ENCODE peak calls at places on chromosome 19, in eight cellular contexts. B is CD8-positive, alpha-beta memory T cell; O is colonic mucosa; G is esophagus squamous epithelium; Z is mesendoderm; Y is lower lobe of right lung; C is thoracic aorta; T is stomach. J is an unnamed sample.

GRCh38 chr19:927044-927706 is 1.3 kb downstream of the ARID3A start:
- DNase-seq in B (no peak), C (no peak), G (no peak), Y (peak; percentile 90), Z (peak; percentile 67), O (no peak), T (peak; percentile 55), J (peak; percentile 78)

GRCh38 chr19:42563352-42564210 is 31.1 kb downstream of the CEACAM8 start:
- DNase-seq in C (no peak), Y (no peak), G (no peak), B (no peak), O (peak; percentile 40), Z (peak; percentile 76), T (peak; percentile 29), J (no peak)

GRCh38 chr19:4057913-4058695 is 8.6 kb downstream of the ZBTB7A start:
- DNase-seq in C (peak; percentile 84), Z (peak; percentile 74), G (no peak), T (peak; percentile 81), O (peak; percentile 84), B (no peak), Y (peak; percentile 92), J (peak; percentile 95)

GRCh38 chr19:50327461-50328256 is 1.5 kb downstream of the KCNC3 start:
- DNase-seq in C (no peak), Y (no peak), Z (no peak), O (no peak), T (no peak), B (no peak), G (no peak), J (no peak)

GRCh38 chr19:16594131-16594586 is 21.9 kb upstream of the SLC35E1 start:
- DNase-seq in B (peak; percentile 64), Y (no peak), T (no peak), Z (no peak), C (no peak), O (no peak), G (no peak), J (peak; percentile 76)

GRCh38 chr19:23699521-23699860 is 12.5 kb upstream of the ZNF675 start:
- DNase-seq in Y (no peak), B (no peak), Z (peak; percentile 36), T (no peak), O (no peak), G (no peak), C (no peak), J (no peak)

GRCh38 chr19:10214784-10215183 is 16.3 kb downstream of the S1PR2 start:
- DNase-seq in G (no peak), O (no peak), Z (peak; percentile 54), C (no peak), T (no peak), B (no peak), Y (no peak), J (no peak)

GRCh38 chr19:42412661-42413076 is 14.5 kb downstream of the LIPE start:
- DNase-seq in T (no peak), C (no peak), Z (no peak), Y (no peak), G (no peak), B (no peak), O (no peak), J (no peak)

GRCh38 chr19:2315818-2316353 is 7.9 kb upstream of the LINGO3 start:
- DNase-seq in Z (peak; percentile 68), B (no peak), T (peak; percentile 65), G (no peak), Y (peak; percentile 88), O (peak; percentile 59), C (no peak), J (peak; percentile 85)

GRCh38 chr19:12792048-12792852 is 964 bp downstream of the JUNB start:
- DNase-seq in T (peak; percentile 77), Y (peak; percentile 90), O (peak; percentile 78), Z (peak; percentile 84), C (no peak), G (no peak), B (peak; percentile 72), J (peak; percentile 95)

GRCh38 chr19:16541526-16542044 is 652 bp downstream of the CHERP start:
- DNase-seq in B (no peak), C (no peak), O (no peak), T (no peak), G (no peak), Z (no peak), Y (no peak), J (no peak)

GRCh38 chr19:13042443-13043130 is 47.3 kb downstream of the NFIX start:
- DNase-seq in Y (no peak), C (no peak), G (no peak), T (no peak), O (no peak), Z (no peak), B (no peak), J (no peak)

GRCh38 chr19:294819-295686 is 3.9 kb upstream of the PLPP2 start:
- DNase-seq in C (no peak), T (peak; percentile 68), O (peak; percentile 42), Z (peak; percentile 55), G (no peak), Y (peak; percentile 67), B (peak; percentile 15), J (no peak)

GRCh38 chr19:42032428-42032827 is 37.6 kb downstream of the GRIK5 start:
- DNase-seq in T (no peak), Z (peak; percentile 18), B (no peak), C (no peak), O (no peak), Y (no peak), G (no peak), J (no peak)

GRCh38 chr19:584240-585001 is 5.3 kb upstream of the HCN2 start:
- DNase-seq in T (peak; percentile 56), O (no peak), G (no peak), Z (peak; percentile 68), B (peak; percentile 58), Y (no peak), C (no peak), J (peak; percentile 86)

GRCh38 chr19:54674021-54674617 is 11.3 kb downstream of the LILRB4 start:
- DNase-seq in Z (peak; percentile 31), O (no peak), G (no peak), C (no peak), Y (no peak), T (no peak), B (no peak), J (no peak)

GRCh38 chr19:4916292-4917082 is 7.2 kb downstream of the UHRF1 start:
- DNase-seq in B (peak; percentile 47), Z (no peak), Y (no peak), O (no peak), T (no peak), G (no peak), C (no peak), J (peak; percentile 44)

GRCh38 chr19:45340232-45340898 is at the start of gene KLC3:
- DNase-seq in T (peak; percentile 75), Y (peak; percentile 59), O (peak; percentile 63), Z (peak; percentile 43), G (no peak), C (no peak), B (peak; percentile 24), J (peak; percentile 84)

GRCh38 chr19:55179570-55180484 is at the start of gene SYT5:
- DNase-seq in O (peak; percentile 62), Z (peak; percentile 55), Y (no peak), G (no peak), B (peak; percentile 42), T (peak; percentile 40), C (no peak), J (no peak)

GRCh38 chr19:31334101-31334848 is 15.0 kb downstream of the TSHZ3 start:
- DNase-seq in O (no peak), B (no peak), T (no peak), G (no peak), Z (no peak), C (no peak), Y (no peak), J (no peak)

DNA sequence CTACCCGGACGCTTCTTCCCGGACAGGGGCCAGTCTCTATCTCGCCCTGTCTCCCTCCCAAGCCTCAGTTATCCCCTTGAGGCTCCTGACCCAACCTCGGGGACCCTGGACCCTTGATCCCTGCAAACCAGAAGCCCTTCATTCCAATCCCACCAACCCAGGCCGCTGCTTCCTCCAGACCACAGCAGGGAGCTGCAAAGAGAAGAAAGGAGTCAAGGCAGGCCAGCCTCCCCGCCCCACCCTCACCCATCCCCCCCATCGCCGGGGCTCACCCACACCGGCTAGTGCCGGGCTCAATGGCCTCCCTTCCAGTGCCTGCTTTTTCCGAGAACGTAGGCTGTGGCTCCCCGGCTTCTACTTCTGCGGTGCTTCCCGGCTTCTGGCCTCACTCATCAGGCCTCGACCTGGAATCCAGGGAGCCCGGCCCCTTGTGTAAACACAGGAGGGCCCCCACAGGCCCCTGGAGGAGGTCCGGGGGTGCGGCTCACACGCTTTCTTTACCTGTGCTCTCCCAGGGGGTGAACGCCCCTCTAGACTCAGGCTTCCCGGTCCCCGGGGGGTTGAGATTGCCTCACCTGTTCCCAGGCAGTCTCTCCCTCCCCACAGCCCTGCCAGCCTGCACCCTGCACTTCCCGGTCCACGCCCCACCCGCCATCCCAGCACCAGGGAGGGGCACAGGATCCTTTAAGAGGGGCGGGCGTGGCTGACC is at the start of gene FAM83E:
- DNase-seq in O (peak; percentile 98), G (no peak), Y (peak; percentile 92), B (no peak), T (peak; percentile 90), C (no peak), Z (peak; percentile 78), J (peak; percentile 89)
- H3K4me3 ChIP-seq in O (peak within 1 kb of the TSS; percentile 51), G (peak within 1 kb of the TSS; percentile 96), Y (peak within 1 kb of the TSS; percentile 48), B (no peak within 1 kb of the TSS), T (peak within 1 kb of the TSS; percentile 30), C (no peak within 1 kb of the TSS), Z (no peak within 1 kb of the TSS), J (peak within 1 kb of the TSS; percentile 75)

DNA sequence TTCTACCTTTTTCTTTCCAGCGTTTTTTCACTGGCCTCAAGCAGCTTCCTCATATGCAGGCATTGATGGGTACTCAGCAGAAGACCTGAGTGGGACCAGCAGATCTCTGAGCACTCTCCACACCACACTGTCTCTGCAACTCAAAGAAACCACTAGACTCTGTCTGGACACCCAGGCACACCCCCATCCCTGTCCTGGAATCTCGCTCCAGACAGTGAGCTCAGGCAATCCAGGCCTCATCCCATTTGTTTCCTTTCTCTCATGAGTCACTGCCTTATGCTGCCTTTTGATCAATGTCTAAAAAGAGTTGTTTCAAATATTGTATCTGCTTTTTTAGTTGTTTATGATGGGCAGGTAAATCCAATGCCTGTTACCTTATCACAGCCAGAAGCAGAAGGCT is 19.7 kb upstream of the POP4 start:
- DNase-seq in O (no peak), Y (no peak), B (no peak), G (no peak), T (no peak), C (no peak), Z (no peak), J (no peak)
- H3K27ac ChIP-seq in O (no peak overlapping the region), Y (no peak overlapping the region), B (no peak overlapping the region), G (no peak overlapping the region), T (no peak overlapping the region), C (no peak overlapping the region), Z (no peak overlapping the region), J (no peak overlapping the region)

GRCh38 chr19:28401739-28402138 is 811.2 kb downstream of the UQCRFS1 start:
- DNase-seq in T (no peak), O (no peak), Y (no peak), C (no peak), B (no peak), Z (no peak), G (no peak), J (no peak)
- H3K4me1 ChIP-seq in T (no peaks in the 10 kb centered on the region), O (peaks cover 5% of the 10 kb centered on the region), Y (no peaks in the 10 kb centered on the region), C (no peaks in the 10 kb centered on the region), B (no peaks in the 10 kb centered on the region), Z (peaks cover 8% of the 10 kb centered on the region), G (no peaks in the 10 kb centered on the region), J (peaks cover 6% of the 10 kb centered on the region)

DNA sequence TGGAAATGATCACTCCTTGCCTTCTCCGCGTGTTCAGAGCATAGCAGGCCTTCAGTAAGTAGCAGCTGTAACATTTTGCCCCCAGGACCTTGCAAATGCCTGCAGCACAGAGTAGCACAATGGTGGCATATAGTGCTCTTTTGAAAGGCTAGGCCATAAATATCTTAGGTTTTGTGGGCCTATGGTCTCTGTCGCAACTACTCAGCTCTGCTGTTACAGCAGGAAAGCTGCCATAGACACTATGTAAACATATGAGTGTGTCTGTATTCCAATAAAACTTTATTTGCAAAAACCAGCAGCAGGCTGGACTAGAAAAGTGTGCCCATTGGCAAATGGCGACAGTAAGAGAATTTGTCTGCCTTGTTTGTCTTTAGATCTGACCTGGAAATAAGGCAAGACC is 9.4 kb downstream of the ITPKC start:
- DNase-seq in G (no peak), O (no peak), T (no peak), Y (no peak), C (no peak), Z (no peak), B (no peak), J (no peak)
- H3K4me3 ChIP-seq in G (no peak overlapping the region), O (no peak overlapping the region), T (no peak overlapping the region), Y (no peak overlapping the region), C (no peak overlapping the region), Z (no peak overlapping the region), B (no peak overlapping the region), J (no peak overlapping the region)

J was measured in left lung.